ENCODE peak calls at places on chromosomes 12 and 14, in six cellular contexts. One of them, this sample, is unnamed.

GRCh38 chr12:9001233-9001632 is 11.9 kb downstream of the KLRG1 start:
- DNase-seq in hypothalamus: no peak
- DNase-seq in adipocyte: no peak
- DNase-seq in stimulated activated CD8-positive, alpha-beta memory T cell treated with anti-CD3 and anti-CD28 coated beads, Interleukin-4, amount 100 ng/mL, for 1 hour: no peak
- DNase-seq in M059J: no peak
- DNase-seq in T-cell: no peak
- DNase-seq in this sample: no peak

GRCh38 chr14:101665478-101666078 is 95.9 kb upstream of the PPP2R5C start:
- DNase-seq in hypothalamus: peak
- DNase-seq in adipocyte: peak
- DNase-seq in stimulated activated CD8-positive, alpha-beta memory T cell treated with anti-CD3 and anti-CD28 coated beads, Interleukin-4, amount 100 ng/mL, for 1 hour: no peak
- DNase-seq in M059J: peak
- DNase-seq in T-cell: no peak
- DNase-seq in this sample: no peak

GRCh38 chr12:107731376-107731775 is 29.6 kb downstream of the PRDM4 start:
- DNase-seq in hypothalamus: no peak
- DNase-seq in adipocyte: no peak
- DNase-seq in stimulated activated CD8-positive, alpha-beta memory T cell treated with anti-CD3 and anti-CD28 coated beads, Interleukin-4, amount 100 ng/mL, for 1 hour: no peak
- DNase-seq in M059J: peak
- DNase-seq in T-cell: no peak
- DNase-seq in this sample: no peak

GRCh38 chr14:83548061-83548839 is 1981.7 kb upstream of the FLRT2 start:
- DNase-seq in hypothalamus: no peak
- DNase-seq in adipocyte: peak
- DNase-seq in stimulated activated CD8-positive, alpha-beta memory T cell treated with anti-CD3 and anti-CD28 coated beads, Interleukin-4, amount 100 ng/mL, for 1 hour: no peak
- DNase-seq in M059J: peak
- DNase-seq in T-cell: no peak
- DNase-seq in this sample: no peak

GRCh38 chr12:46430340-46430948 is 57.9 kb upstream of the SLC38A2 start:
- DNase-seq in hypothalamus: no peak
- DNase-seq in adipocyte: peak
- DNase-seq in stimulated activated CD8-positive, alpha-beta memory T cell treated with anti-CD3 and anti-CD28 coated beads, Interleukin-4, amount 100 ng/mL, for 1 hour: no peak
- DNase-seq in M059J: peak
- DNase-seq in T-cell: no peak
- DNase-seq in this sample: no peak

GRCh38 chr14:74140374-74140850 is 55.7 kb downstream of the LIN52 start:
- DNase-seq in hypothalamus: peak
- DNase-seq in adipocyte: no peak
- DNase-seq in stimulated activated CD8-positive, alpha-beta memory T cell treated with anti-CD3 and anti-CD28 coated beads, Interleukin-4, amount 100 ng/mL, for 1 hour: no peak
- DNase-seq in M059J: no peak
- DNase-seq in T-cell: no peak
- DNase-seq in this sample: no peak

GRCh38 chr14:59407246-59407615 is 57.9 kb downstream of the GPR135 start:
- DNase-seq in hypothalamus: no peak
- DNase-seq in adipocyte: peak
- DNase-seq in stimulated activated CD8-positive, alpha-beta memory T cell treated with anti-CD3 and anti-CD28 coated beads, Interleukin-4, amount 100 ng/mL, for 1 hour: no peak
- DNase-seq in M059J: peak
- DNase-seq in T-cell: no peak
- DNase-seq in this sample: no peak

GRCh38 chr14:93045965-93046695 is 69.6 kb downstream of the ITPK1 start:
- DNase-seq in hypothalamus: no peak
- DNase-seq in adipocyte: peak
- DNase-seq in stimulated activated CD8-positive, alpha-beta memory T cell treated with anti-CD3 and anti-CD28 coated beads, Interleukin-4, amount 100 ng/mL, for 1 hour: no peak
- DNase-seq in M059J: peak
- DNase-seq in T-cell: no peak
- DNase-seq in this sample: no peak

GRCh38 chr12:107042801-107043200 is 50.5 kb downstream of the CRY1 start:
- DNase-seq in hypothalamus: no peak
- DNase-seq in adipocyte: no peak
- DNase-seq in stimulated activated CD8-positive, alpha-beta memory T cell treated with anti-CD3 and anti-CD28 coated beads, Interleukin-4, amount 100 ng/mL, for 1 hour: no peak
- DNase-seq in M059J: no peak
- DNase-seq in T-cell: no peak
- DNase-seq in this sample: no peak

GRCh38 chr14:48140804-48141203 is 465.4 kb upstream of the MDGA2 start:
- DNase-seq in hypothalamus: no peak
- DNase-seq in adipocyte: no peak
- DNase-seq in stimulated activated CD8-positive, alpha-beta memory T cell treated with anti-CD3 and anti-CD28 coated beads, Interleukin-4, amount 100 ng/mL, for 1 hour: no peak
- DNase-seq in M059J: peak
- DNase-seq in T-cell: no peak
- DNase-seq in this sample: no peak

GRCh38 chr12:12715459-12716150 is 1.6 kb upstream of the CDKN1B start:
- DNase-seq in hypothalamus: no peak
- DNase-seq in adipocyte: no peak
- DNase-seq in stimulated activated CD8-positive, alpha-beta memory T cell treated with anti-CD3 and anti-CD28 coated beads, Interleukin-4, amount 100 ng/mL, for 1 hour: no peak
- DNase-seq in M059J: peak
- DNase-seq in T-cell: no peak
- DNase-seq in this sample: no peak

This sample was measured in effector memory CD4-positive, alpha-beta T cell.